ENCODE peak calls at places on chromosomes 6 and 20, in nine cellular contexts. C is HCT116, B is GM23338, X is OCI-LY7, R is neural progenitor cell, L is lung, N is endodermal cell, H is sigmoid colon, A is mesendoderm. M is an unnamed sample.

GRCh38 chr6:16322666-16323312 is 84.4 kb downstream of the GMPR start:
- DNase-seq in L (peak), N (peak), R (peak), A (peak), B (peak), C (no peak), H (peak), X (peak), M (peak)

GRCh38 chr20:40766081-40766480 is 77.0 kb upstream of the MAFB start:
- DNase-seq in R (no peak), B (no peak), L (no peak), A (no peak), C (no peak), N (no peak), X (peak), H (no peak), M (no peak)

GRCh38 chr20:5195655-5196054 is 68.8 kb downstream of the CDS2 start:
- DNase-seq in C (no peak), R (no peak), A (no peak), H (no peak), B (no peak), X (no peak), L (no peak), N (no peak), M (no peak)

GRCh38 chr6:77403424-77403823 is 59.9 kb downstream of the HTR1B start:
- DNase-seq in X (no peak), B (no peak), R (no peak), L (no peak), C (peak), A (peak), H (no peak), N (no peak), M (no peak)

GRCh38 chr20:49560646-49561045 is 7.3 kb downstream of the PTGIS start:
- DNase-seq in C (no peak), B (no peak), X (no peak), N (peak), L (no peak), A (no peak), R (no peak), H (peak), M (no peak)

GRCh38 chr6:14079433-14079832 is 38.1 kb upstream of the CD83 start:
- DNase-seq in C (no peak), X (no peak), L (no peak), N (no peak), H (no peak), R (no peak), B (no peak), A (no peak), M (no peak)

GRCh38 chr20:5789827-5790226 is 39.6 kb downstream of the SHLD1 start:
- DNase-seq in H (no peak), X (no peak), N (peak), A (no peak), L (no peak), B (no peak), R (no peak), C (no peak), M (no peak)

GRCh38 chr6:22142931-22143330 is 153.9 kb downstream of the PRL start:
- DNase-seq in C (no peak), R (no peak), N (no peak), A (no peak), X (no peak), L (no peak), B (no peak), H (no peak), M (no peak)

GRCh38 chr20:9185511-9185910 is 116.6 kb downstream of the PLCB4 start:
- DNase-seq in N (peak), H (no peak), A (peak), C (no peak), L (no peak), X (no peak), R (no peak), B (no peak), M (no peak)

GRCh38 chr6:75204959-75205775 is 686 bp downstream of the COL12A1 start:
- DNase-seq in C (no peak), N (peak), B (peak), R (peak), H (peak), A (peak), L (peak), X (no peak), M (no peak)

GRCh38 chr20:6768228-6769185 is 1.0 kb downstream of the BMP2 start:
- DNase-seq in N (peak), C (no peak), L (peak), A (peak), H (peak), B (peak), R (peak), X (no peak), M (no peak)

GRCh38 chr6:43334466-43335095 is 26.0 kb upstream of the CRIP3 start:
- DNase-seq in R (peak), C (peak), N (peak), L (no peak), A (peak), H (no peak), B (peak), X (peak), M (peak)

GRCh38 chr6:47309326-47310130 is at the start of gene TNFRSF21:
- DNase-seq in L (peak), C (peak), N (peak), X (peak), R (peak), B (peak), A (peak), H (peak), M (peak)

GRCh38 chr6:116267879-116268588 is 11.7 kb downstream of the TSPYL1 start:
- DNase-seq in H (no peak), B (no peak), R (no peak), N (no peak), X (no peak), L (no peak), C (no peak), A (no peak), M (no peak)

GRCh38 chr20:21360686-21361085 is 36.6 kb downstream of the NKX2-4 start:
- DNase-seq in H (no peak), C (no peak), X (no peak), B (no peak), A (no peak), L (no peak), R (no peak), N (no peak), M (no peak)

GRCh38 chr20:62019144-62019805 is 46.4 kb downstream of the TAF4 start:
- DNase-seq in X (no peak), A (no peak), R (no peak), N (no peak), H (no peak), L (no peak), B (no peak), C (no peak), M (no peak)

GRCh38 chr6:52503344-52503747 is 73.5 kb downstream of the TRAM2 start:
- DNase-seq in B (peak), C (no peak), R (peak), X (no peak), L (no peak), H (no peak), A (peak), N (peak), M (no peak)

GRCh38 chr6:153150767-153151440 is 19.8 kb upstream of the RGS17 start:
- DNase-seq in L (no peak), H (no peak), N (no peak), B (no peak), C (no peak), X (no peak), R (no peak), A (no peak), M (no peak)

GRCh38 chr20:59042151-59042795 is at the start of gene PRELID3B:
- DNase-seq in A (peak), L (peak), X (peak), C (no peak), H (peak), R (peak), N (no peak), B (peak), M (no peak)

GRCh38 chr6:13303668-13304017 is 24.7 kb downstream of the TBC1D7 start:
- DNase-seq in H (peak), A (no peak), R (no peak), N (no peak), B (no peak), C (no peak), L (peak), X (peak), M (peak)

GRCh38 chr20:39462436-39462835 is 500.3 kb downstream of the DHX35 start:
- DNase-seq in H (no peak), A (no peak), L (no peak), B (no peak), R (no peak), X (no peak), C (no peak), N (no peak), M (no peak)

GRCh38 chr6:6724319-6725119 is 136.0 kb downstream of the LY86 start:
- DNase-seq in A (peak), B (peak), N (peak), H (peak), X (peak), L (peak), C (peak), R (peak), M (peak)

GRCh38 chr6:149453597-149454340 is 31.0 kb downstream of the ZC3H12D start:
- DNase-seq in B (no peak), A (no peak), R (no peak), X (no peak), N (no peak), C (no peak), L (no peak), H (no peak), M (no peak)

GRCh38 chr6:130037207-130037811 is 18.9 kb downstream of the L3MBTL3 start:
- DNase-seq in X (peak), H (no peak), B (peak), R (no peak), A (no peak), N (no peak), L (no peak), C (no peak), M (peak)

GRCh38 chr6:35370799-35371493 is 28.6 kb downstream of the PPARD start:
- DNase-seq in A (no peak), B (no peak), X (peak), H (no peak), R (no peak), N (no peak), L (peak), C (no peak), M (no peak)

GRCh38 chr6:5787054-5787720 is 219.5 kb downstream of the NRN1 start:
- DNase-seq in A (no peak), N (peak), R (no peak), B (no peak), C (no peak), L (no peak), H (no peak), X (no peak), M (no peak)

GRCh38 chr6:36730424-36731380 is 33.1 kb downstream of the RAB44 start:
- DNase-seq in B (peak), C (no peak), H (peak), L (no peak), X (no peak), N (no peak), R (no peak), A (no peak), M (no peak)

GRCh38 chr20:6583134-6583738 is 184.2 kb upstream of the BMP2 start:
- DNase-seq in H (peak), C (no peak), R (peak), B (peak), N (peak), X (peak), A (peak), L (peak), M (no peak)

GRCh38 chr6:55636406-55637102 is 57.6 kb upstream of the HMGCLL1 start:
- DNase-seq in A (no peak), N (no peak), L (no peak), R (no peak), B (no peak), C (no peak), X (no peak), H (no peak), M (no peak)

GRCh38 chr6:165729307-165729936 is 66.4 kb upstream of the PDE10A start:
- DNase-seq in R (peak), A (peak), C (peak), X (peak), B (peak), H (no peak), N (peak), L (peak), M (no peak)

GRCh38 chr20:44716309-44717106 is 1.3 kb downstream of the CCN5 start:
- DNase-seq in L (no peak), N (no peak), A (no peak), R (no peak), H (peak), B (no peak), X (no peak), C (no peak), M (no peak)

GRCh38 chr6:55980627-55981211 is 105.3 kb upstream of the BMP5 start:
- DNase-seq in B (peak), H (no peak), C (peak), X (peak), R (peak), A (peak), N (peak), L (no peak), M (no peak)

GRCh38 chr6:149259753-149260152 is 57.8 kb upstream of the TAB2 start:
- DNase-seq in R (no peak), B (no peak), C (no peak), A (no peak), L (no peak), X (no peak), H (no peak), N (no peak), M (no peak)

GRCh38 chr6:117387454-117387974 is 38.2 kb downstream of the ROS1 start:
- DNase-seq in A (no peak), L (no peak), H (no peak), C (no peak), X (no peak), B (no peak), R (no peak), N (no peak), M (no peak)

GRCh38 chr6:160014869-160015182 is 45.9 kb downstream of the IGF2R start:
- DNase-seq in L (no peak), B (no peak), C (no peak), R (no peak), H (no peak), X (no peak), A (no peak), N (no peak), M (peak)
- H3K4me3 ChIP-seq in L (no peak), B (no peak), C (no peak), R (no peak), H (no peak), X (no peak), A (no peak), N (no peak), M (peak)

GRCh38 chr6:49555951-49556350 is 5.5 kb downstream of the C6orf141 start:
- DNase-seq in B (no peak), R (no peak), L (no peak), A (no peak), N (no peak), C (no peak), H (no peak), X (no peak), M (no peak)
- H3K27ac ChIP-seq in B (no peak), R (no peak), L (no peak), A (no peak), N (no peak), C (peak), H (no peak), X (no peak), M (no peak)

GRCh38 chr6:141552031-141552430 is 580.7 kb upstream of the GJE1 start:
- DNase-seq in N (no peak), A (no peak), B (no peak), C (no peak), L (no peak), H (no peak), R (no peak), X (no peak), M (no peak)
- H3K4me3 ChIP-seq in N (no peak), A (no peak), B (no peak), C (no peak), L (no peak), H (no peak), R (no peak), X (no peak), M (no peak)

GRCh38 chr6:112258636-112259336 is 4.4 kb upstream of the LAMA4 start:
- DNase-seq in L (no peak), X (no peak), R (no peak), A (no peak), B (no peak), C (no peak), N (no peak), H (no peak), M (no peak)
- H3K27ac ChIP-seq in L (peak), X (no peak), R (no peak), A (no peak), B (no peak), C (no peak), N (no peak), H (no peak), M (no peak)

DNA sequence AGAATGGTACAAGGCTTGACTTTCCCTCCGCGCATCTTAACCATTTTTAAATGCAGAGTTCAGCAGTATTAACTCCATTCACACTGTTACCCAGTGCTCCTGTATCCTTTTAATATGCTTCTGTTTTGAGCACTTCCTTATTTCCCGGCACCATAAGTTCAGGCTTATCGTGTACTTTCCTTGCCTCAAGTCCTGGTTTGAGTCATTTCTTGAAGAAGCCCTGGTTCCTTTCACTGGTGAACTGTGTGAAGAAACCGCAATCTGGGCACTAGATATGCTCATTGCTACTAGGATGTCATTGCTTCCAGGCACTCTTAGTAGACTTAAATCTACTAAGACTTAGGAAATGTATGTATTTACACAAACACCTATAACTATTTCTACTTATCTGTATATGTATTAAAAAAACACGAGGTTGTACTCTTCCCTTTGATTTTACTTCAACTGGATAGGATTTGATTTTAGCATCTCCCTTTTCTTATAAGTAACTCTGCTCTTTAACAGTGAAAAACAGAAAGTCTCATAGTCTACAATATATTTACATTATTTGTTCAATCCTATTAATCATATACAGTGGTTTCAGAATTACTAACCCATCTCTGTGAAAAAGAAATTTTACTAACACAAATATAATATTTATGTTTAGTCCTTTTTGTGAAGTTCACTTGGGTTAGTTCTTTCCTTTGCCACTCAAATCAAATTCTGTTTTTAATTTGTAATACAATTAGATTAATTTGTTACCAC is 135.5 kb downstream of the CDKAL1 start:
- DNase-seq in N (no peak), A (no peak), R (no peak), L (no peak), B (no peak), X (no peak), H (no peak), C (no peak), M (no peak)
- H3K4me3 ChIP-seq in N (no peak), A (no peak), R (no peak), L (no peak), B (no peak), X (no peak), H (no peak), C (no peak), M (no peak)